ENCODE peak calls at places on chromosomes 2 and 18, in four cellular contexts. D, J, Y and B are unnamed samples.

GRCh38 chr18:12041561-12041960 is 52.1 kb upstream of the ANKRD62 start:
- DNase-seq in D (peak), J (peak), Y (peak), B (no peak)

GRCh38 chr2:183359867-183360266 is 235.6 kb downstream of the NUP35 start:
- DNase-seq in D (peak), J (no peak), Y (peak), B (no peak)

GRCh38 chr2:151886235-151886634 is 58.0 kb upstream of the ARL5A start:
- DNase-seq in D (no peak), J (no peak), Y (no peak), B (no peak)

GRCh38 chr2:72778410-72778809 is 47.4 kb downstream of the EXOC6B start:
- DNase-seq in D (no peak), J (no peak), Y (peak), B (no peak)

GRCh38 chr2:70960833-70961647 is 17.4 kb upstream of the ANKRD53 start:
- DNase-seq in D (no peak), J (no peak), Y (peak), B (no peak)

GRCh38 chr2:211035548-211036185 is 479.3 kb downstream of the CPS1 start:
- DNase-seq in D (peak), J (no peak), Y (peak), B (no peak)

GRCh38 chr2:196534533-196534932 is 105.0 kb upstream of the CCDC150 start:
- DNase-seq in D (no peak), J (no peak), Y (no peak), B (no peak)

GRCh38 chr2:230893881-230894781 is 29.4 kb downstream of the ITM2C start:
- DNase-seq in D (no peak), J (no peak), Y (no peak), B (no peak)

GRCh38 chr2:103656558-103656957 is 894.7 kb downstream of the TMEM182 start:
- DNase-seq in D (no peak), J (no peak), Y (no peak), B (no peak)

GRCh38 chr2:191148766-191149165 is 2.0 kb downstream of the STAT4 start:
- DNase-seq in D (no peak), J (no peak), Y (no peak), B (no peak)

GRCh38 chr2:216618785-216619184 is 14.4 kb upstream of the IGFBP2 start:
- DNase-seq in D (no peak), J (no peak), Y (no peak), B (no peak)

GRCh38 chr2:163259489-163259888 is 420.9 kb upstream of the KCNH7 start:
- DNase-seq in D (no peak), J (no peak), Y (no peak), B (no peak)

GRCh38 chr2:16181062-16181740 is 240.9 kb downstream of the MYCN start:
- DNase-seq in D (no peak), J (no peak), Y (no peak), B (no peak)

GRCh38 chr18:8709248-8710059 is 4.1 kb downstream of the MTCL1 start:
- DNase-seq in D (no peak), J (no peak), Y (no peak), B (no peak)

GRCh38 chr2:71746946-71747501 is 293.7 kb downstream of the DYSF start:
- DNase-seq in D (no peak), J (no peak), Y (peak), B (no peak)

GRCh38 chr2:218032336-218033171 is 29.8 kb upstream of the TNS1 start:
- DNase-seq in D (no peak), J (no peak), Y (peak), B (no peak)

GRCh38 chr2:150570712-150571111 is 83.2 kb upstream of the RND3 start:
- DNase-seq in D (peak), J (no peak), Y (peak), B (peak)

GRCh38 chr2:8260213-8260612 is 421.6 kb upstream of the ID2 start:
- DNase-seq in D (no peak), J (no peak), Y (no peak), B (no peak)

GRCh38 chr2:170660406-170660805 is 54.7 kb upstream of the SP5 start:
- DNase-seq in D (no peak), J (no peak), Y (no peak), B (no peak)

GRCh38 chr2:207162319-207162718 is 3.4 kb downstream of the KLF7 start:
- DNase-seq in D (no peak), J (no peak), Y (peak), B (no peak)

GRCh38 chr18:62331581-62332436 is 6.7 kb downstream of the TNFRSF11A start:
- DNase-seq in D (no peak), J (no peak), Y (no peak), B (no peak)

GRCh38 chr2:72104821-72105588 is 42.7 kb downstream of the CYP26B1 start:
- DNase-seq in D (no peak), J (no peak), Y (no peak), B (no peak)

GRCh38 chr2:24809316-24810007 is 16.2 kb downstream of the CENPO start:
- DNase-seq in D (peak), J (no peak), Y (no peak), B (no peak)

GRCh38 chr2:241006412-241006811 is 8.0 kb downstream of the SNED1 start:
- DNase-seq in D (no peak), J (no peak), Y (no peak), B (no peak)

GRCh38 chr2:227455200-227455599 is 16.8 kb upstream of the AGFG1 start:
- DNase-seq in D (no peak), J (no peak), Y (no peak), B (no peak)

GRCh38 chr2:17960925-17961324 is 82.5 kb downstream of the KCNS3 start:
- DNase-seq in D (no peak), J (no peak), Y (no peak), B (no peak)

GRCh38 chr2:185857676-185858075 is 119.1 kb downstream of the FSIP2 start:
- DNase-seq in D (peak), J (no peak), Y (no peak), B (no peak)

GRCh38 chr2:240557808-240558207 is at the start of gene ANKMY1:
- DNase-seq in D (no peak), J (no peak), Y (peak), B (no peak)

GRCh38 chr2:176334729-176335128 is 65.5 kb downstream of the MTX2 start:
- DNase-seq in D (no peak), J (no peak), Y (no peak), B (no peak)

GRCh38 chr2:231241755-231242507 is 43.5 kb downstream of the ARMC9 start:
- DNase-seq in D (peak), J (peak), Y (peak), B (no peak)

GRCh38 chr2:119609337-119609736 is 65.1 kb downstream of the CFAP221 start:
- DNase-seq in D (no peak), J (no peak), Y (no peak), B (no peak)

GRCh38 chr2:108637304-108637669 is 82.0 kb upstream of the RANBP2 start:
- DNase-seq in D (peak), J (peak), Y (peak), B (no peak)

GRCh38 chr18:3649559-3650426 is 199.8 kb downstream of the TGIF1 start:
- DNase-seq in D (no peak), J (peak), Y (peak), B (no peak)

GRCh38 chr2:147860009-147860408 is 15.2 kb downstream of the ACVR2A start:
- DNase-seq in D (no peak), J (no peak), Y (no peak), B (no peak)